ENCODE peak calls at places on chromosomes 11 and 22, in four cellular contexts. C is H1, H is HepG2, Q is K562. E is an unnamed sample.

GRCh38 chr11:77299528-77299993 is 1.9 kb downstream of the GDPD4 start:
- DNase-seq in C (no peak), H (peak), Q (peak), E (no peak)

GRCh38 chr11:33574366-33574765 is 126.3 kb downstream of the C11orf91 start:
- DNase-seq in C (no peak), H (no peak), Q (no peak), E (no peak)

GRCh38 chr22:41197046-41197807 is 7.9 kb upstream of the L3MBTL2 start:
- DNase-seq in C (peak), H (peak), Q (peak), E (no peak)

GRCh38 chr11:34380696-34381095 is 22.9 kb upstream of the ABTB2 start:
- DNase-seq in C (no peak), H (peak), Q (no peak), E (no peak)

GRCh38 chr11:75563978-75564552 is 2.0 kb downstream of the SERPINH1 start:
- DNase-seq in C (peak), H (peak), Q (peak), E (no peak)

GRCh38 chr22:22417495-22418162 is 90.9 kb downstream of the ZNF280B start:
- DNase-seq in C (no peak), H (no peak), Q (no peak), E (no peak)

GRCh38 chr11:11553595-11553994 is 68.2 kb downstream of the GALNT18 start:
- DNase-seq in C (no peak), H (no peak), Q (no peak), E (no peak)

GRCh38 chr11:128553662-128554392 is 33.5 kb downstream of the ETS1 start:
- DNase-seq in C (no peak), H (no peak), Q (no peak), E (no peak)

DNA sequence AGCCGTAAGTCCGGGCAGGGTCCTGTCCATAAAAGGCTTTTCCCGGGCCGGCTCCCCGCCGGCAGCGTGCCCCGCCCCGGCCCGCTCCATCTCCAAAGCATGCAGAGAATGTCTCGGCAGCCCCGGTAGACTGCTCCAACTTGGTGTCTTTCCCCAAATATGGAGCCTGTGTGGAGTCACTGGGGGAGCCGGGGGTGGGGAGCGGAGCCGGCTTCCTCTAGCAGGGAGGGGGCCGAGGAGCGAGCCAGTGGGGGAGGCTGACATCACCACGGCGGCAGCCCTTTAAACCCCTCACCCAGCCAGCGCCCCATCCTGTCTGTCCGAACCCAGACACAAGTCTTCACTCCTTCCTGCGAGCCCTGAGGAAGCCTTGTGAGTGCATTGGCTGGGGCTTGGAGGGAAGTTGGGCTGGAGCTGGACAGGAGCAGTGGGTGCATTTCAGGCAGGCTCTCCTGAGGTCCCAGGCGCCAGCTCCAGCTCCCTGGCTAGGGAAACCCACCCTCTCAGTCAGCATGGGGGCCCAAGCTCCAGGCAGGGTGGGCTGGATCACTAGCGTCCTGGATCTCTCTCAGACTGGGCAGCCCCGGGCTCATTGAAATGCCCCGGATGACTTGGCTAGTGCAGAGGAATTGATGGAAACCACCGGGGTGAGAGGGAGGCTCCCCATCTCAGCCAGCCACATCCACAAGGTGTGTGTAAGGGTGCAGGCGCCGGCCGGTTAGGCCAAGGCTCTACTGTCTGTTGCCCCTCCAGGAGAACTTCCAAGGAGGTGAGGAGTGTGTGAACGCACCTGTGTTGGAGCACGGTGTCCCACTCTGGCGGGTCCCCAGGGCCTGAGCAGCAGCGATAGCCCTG is at the start of gene TAGLN:
- DNase-seq in C (peak), H (peak), Q (no peak), E (no peak)
- TF ChIP-seq SP1 in C (no peak), H (no peak), Q (no peak), E (no peak)

DNA sequence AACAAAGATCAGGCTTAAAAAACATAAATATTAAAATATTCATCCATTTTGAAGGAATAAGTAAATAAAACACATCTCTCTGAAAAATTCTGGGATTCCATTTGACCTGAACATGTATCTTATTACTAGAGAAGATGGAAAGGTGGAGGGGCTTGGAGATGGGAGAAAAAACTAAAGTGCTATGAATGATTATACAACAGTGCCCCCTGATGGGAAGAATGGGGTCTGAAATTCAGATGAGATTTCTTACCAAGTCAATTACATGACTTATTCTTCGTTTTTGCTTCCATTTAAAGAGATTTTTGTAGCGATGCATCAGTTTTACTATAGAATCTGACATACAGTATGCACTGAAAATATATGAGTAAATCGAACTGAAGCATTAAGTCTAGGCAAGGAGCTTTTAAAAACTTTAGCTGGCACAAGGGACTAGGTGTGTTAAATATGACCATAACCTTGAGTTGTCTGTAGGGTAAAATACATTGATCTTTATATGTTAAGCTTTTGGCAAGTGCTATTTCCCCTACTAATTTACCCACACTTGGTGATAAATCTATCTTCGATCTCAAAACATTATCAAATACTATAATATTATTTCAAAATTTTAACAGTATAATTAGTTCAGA is 718.8 kb downstream of the CNTN5 start:
- DNase-seq in C (no peak), H (peak), Q (peak), E (no peak)
- TF ChIP-seq KDM1A in C (no peak), H (no peak), Q (no peak), E (no peak)

GRCh38 chr22:32030508-32031247 is 12.4 kb upstream of the SLC5A1 start:
- DNase-seq in C (no peak), H (no peak), Q (no peak), E (no peak)

GRCh38 chr22:32023251-32023827 is 19.7 kb upstream of the SLC5A1 start:
- DNase-seq in C (no peak), H (no peak), Q (no peak), E (no peak)

GRCh38 chr22:32020117-32020516 is 22.9 kb upstream of the SLC5A1 start:
- DNase-seq in C (no peak), H (peak), Q (no peak), E (no peak)

GRCh38 chr22:32024791-32025190 is 18.3 kb upstream of the SLC5A1 start:
- DNase-seq in C (no peak), H (no peak), Q (no peak), E (no peak)
- TF ChIP-seq SP1 in C (no peak), H (no peak), Q (no peak), E (no peak)

GRCh38 chr22:20224917-20225692 is 43.0 kb downstream of the RTN4R start:
- DNase-seq in C (no peak), H (no peak), Q (no peak), E (no peak)

GRCh38 chr22:20226760-20227350 is 41.3 kb downstream of the RTN4R start:
- DNase-seq in C (no peak), H (no peak), Q (no peak), E (no peak)

GRCh38 chr22:20227363-20227762 is 40.8 kb downstream of the RTN4R start:
- DNase-seq in C (no peak), H (no peak), Q (no peak), E (no peak)

GRCh38 chr22:20226077-20226716 is 41.9 kb downstream of the RTN4R start:
- DNase-seq in C (no peak), H (no peak), Q (no peak), E (no peak)

GRCh38 chr22:20225693-20225966 is 42.5 kb downstream of the RTN4R start:
- DNase-seq in C (no peak), H (no peak), Q (no peak), E (no peak)
- TF ChIP-seq KDM1A in C (no peak), H (no peak), Q (no peak), E (no peak)

GRCh38 chr11:47147250-47147649 is 29.4 kb downstream of the ARFGAP2 start:
- DNase-seq in C (no peak), H (no peak), Q (no peak), E (no peak)
- TF ChIP-seq SP1 in C (no peak), H (no peak), Q (no peak), E (no peak)

GRCh38 chr11:48034926-48035876 is 54.8 kb downstream of the PTPRJ start:
- DNase-seq in C (no peak), H (no peak), Q (no peak), E (no peak)
- TF ChIP-seq KDM1A in C (no peak), H (no peak), Q (no peak), E (no peak)

GRCh38 chr11:31417816-31418215 is 48.2 kb downstream of the DNAJC24 start:
- DNase-seq in C (no peak), H (no peak), Q (no peak), E (no peak)

GRCh38 chr11:31419138-31419537 is 49.5 kb downstream of the DNAJC24 start:
- DNase-seq in C (no peak), H (no peak), Q (no peak), E (no peak)

GRCh38 chr11:31419669-31420068 is 50.0 kb downstream of the DNAJC24 start:
- DNase-seq in C (no peak), H (no peak), Q (no peak), E (no peak)

GRCh38 chr11:31414338-31414737 is 44.7 kb downstream of the DNAJC24 start:
- DNase-seq in C (no peak), H (no peak), Q (no peak), E (no peak)

DNA sequence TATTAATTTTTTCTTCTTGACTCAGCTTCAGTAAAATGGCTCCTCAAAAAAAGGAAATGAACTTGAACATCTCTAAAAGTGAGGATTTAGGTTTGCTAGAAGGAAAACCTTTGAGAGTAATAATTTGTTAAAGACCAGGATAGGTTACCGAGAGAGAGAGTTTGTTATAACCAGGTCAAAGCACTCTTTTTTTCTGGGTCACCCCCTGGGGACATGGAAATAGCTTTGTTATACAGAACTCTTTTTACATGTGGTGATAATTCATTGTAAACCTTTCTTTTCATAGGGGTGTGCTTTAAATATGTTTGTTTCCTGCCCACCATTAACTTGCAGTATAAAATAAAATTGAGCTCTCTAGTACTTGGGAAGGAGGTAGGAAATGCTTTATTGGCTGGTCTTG is 47.7 kb downstream of the DNAJC24 start:
- DNase-seq in C (no peak), H (no peak), Q (no peak), E (no peak)
- TF ChIP-seq SP1 in C (no peak), H (no peak), Q (no peak), E (no peak)

GRCh38 chr11:638616-639323 is 1.7 kb downstream of the DRD4 start:
- DNase-seq in C (peak), H (no peak), Q (no peak), E (no peak)

GRCh38 chr11:637593-638507 is 781 bp downstream of the DRD4 start:
- DNase-seq in C (peak), H (no peak), Q (no peak), E (no peak)

GRCh38 chr11:637333-637592 is 194 bp downstream of the DRD4 start:
- DNase-seq in C (no peak), H (no peak), Q (no peak), E (no peak)

GRCh38 chr11:635945-636510 is 1.0 kb upstream of the DRD4 start:
- DNase-seq in C (peak), H (no peak), Q (no peak), E (no peak)

DNA sequence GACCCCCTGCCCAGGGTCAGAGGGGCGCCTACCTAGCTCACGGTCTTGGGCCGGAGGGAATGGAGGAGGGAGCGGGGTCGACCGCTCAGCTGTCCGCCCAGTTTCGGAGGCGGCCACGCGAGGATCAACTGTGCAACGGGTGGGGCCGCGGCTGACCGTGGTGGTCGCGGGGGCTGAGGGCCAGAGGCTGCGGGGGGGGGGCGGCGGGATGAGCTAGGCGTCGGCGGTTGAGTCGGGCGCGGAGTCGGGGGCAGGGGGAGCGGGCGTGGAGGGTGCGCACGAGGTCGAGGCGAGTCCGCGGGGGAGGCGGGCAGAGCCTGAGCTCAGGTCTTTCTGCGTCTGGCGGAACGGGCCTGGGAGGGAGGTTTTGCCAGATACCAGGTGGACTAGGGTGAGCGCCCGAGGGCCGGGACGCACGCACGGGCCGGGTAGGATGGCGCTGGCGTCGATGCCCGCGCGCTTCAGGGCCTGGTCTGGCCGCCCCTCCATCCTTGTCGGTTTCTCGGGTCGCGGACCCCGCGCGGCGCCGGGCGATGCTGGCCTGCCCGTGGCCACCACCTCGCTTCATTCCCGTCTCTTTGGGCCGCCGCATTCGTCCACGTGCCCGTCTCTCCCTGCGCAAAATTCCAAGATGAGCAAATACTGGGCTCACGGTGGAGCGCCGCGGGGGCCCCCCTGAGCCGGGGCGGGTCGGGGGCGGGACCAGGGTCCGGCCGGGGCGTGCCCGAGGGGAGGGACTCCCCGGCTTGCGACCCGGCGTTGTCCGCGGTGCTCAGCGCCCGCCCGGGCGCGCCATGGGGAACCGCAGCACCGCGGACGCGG is at the start of gene DRD4:
- DNase-seq in C (peak), H (no peak), Q (no peak), E (no peak)
- TF ChIP-seq KDM1A in C (no peak), H (no peak), Q (no peak), E (no peak)

DNA sequence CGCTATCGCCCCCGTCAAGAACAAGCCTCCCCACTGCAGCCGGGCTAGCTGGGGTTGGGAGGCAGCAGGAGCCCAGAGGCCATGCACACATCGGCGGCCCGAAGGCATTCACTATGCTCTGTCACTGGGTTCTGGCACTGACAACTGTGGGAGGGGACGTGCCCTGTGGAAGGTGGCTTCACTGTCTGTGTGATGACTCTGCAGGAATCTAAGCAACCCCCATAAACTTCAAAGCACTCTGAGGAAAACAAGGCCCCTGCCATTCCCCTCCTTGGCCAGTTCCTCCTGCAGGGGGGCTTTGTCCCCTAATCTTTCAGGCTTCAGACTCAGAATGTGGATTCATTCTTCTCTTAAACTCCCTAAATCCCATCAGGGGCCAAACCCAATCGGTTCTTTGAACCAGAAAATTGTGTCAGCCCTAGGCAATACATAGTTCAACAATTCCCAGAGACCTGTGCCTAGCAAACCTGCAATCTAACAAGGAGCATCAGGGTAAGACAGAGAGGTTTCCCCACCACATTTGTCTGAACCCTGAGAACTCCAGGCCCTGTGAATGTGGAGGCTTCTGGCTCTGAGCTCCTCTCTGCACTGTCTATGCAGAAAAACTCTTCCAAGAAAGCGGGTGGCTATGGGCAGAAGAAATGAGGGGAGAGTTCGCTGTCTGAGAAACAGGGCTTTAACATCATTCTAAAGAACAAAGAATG is 1477.2 kb downstream of the TBC1D22A start:
- DNase-seq in C (no peak), H (no peak), Q (no peak), E (no peak)
- TF ChIP-seq SP1 in C (no peak), H (no peak), Q (no peak), E (no peak)